ENCODE peak calls at places on chromosome 12, in five cellular contexts. O, K, D, M and T are unnamed samples.
A peak's percentile ranks its signal among the peaks of the same experiment; 100 is the strongest.

GRCh38 chr12:111406474-111407370 is 999 bp downstream of the SH2B3 start:
- DNase-seq in O (no peak), M (peak; percentile 25), K (no peak), D (peak; percentile 66), T (peak; percentile 55)

GRCh38 chr12:89927226-89927698 is 218.6 kb upstream of the ATP2B1 start:
- DNase-seq in K (no peak), O (no peak), D (no peak), M (no peak), T (no peak)

GRCh38 chr12:104743181-104743580 is 214.9 kb downstream of the SLC41A2 start:
- DNase-seq in K (no peak), D (no peak), M (no peak), O (no peak), T (no peak)

GRCh38 chr12:857611-858010 is 91.9 kb downstream of the RAD52 start:
- DNase-seq in D (no peak), M (peak; percentile 58), O (no peak), K (peak; percentile 58), T (peak; percentile 85)

GRCh38 chr12:85781751-85782150 is 54.5 kb downstream of the RASSF9 start:
- DNase-seq in D (no peak), O (no peak), K (no peak), M (no peak), T (no peak)

GRCh38 chr12:93243689-93244513 is 133.8 kb upstream of the NUDT4 start:
- DNase-seq in K (peak; percentile 25), D (peak; percentile 65), O (no peak), M (peak; percentile 56), T (peak; percentile 48)

GRCh38 chr12:114400925-114401324 is 5.0 kb downstream of the TBX5 start:
- DNase-seq in O (no peak), D (no peak), K (no peak), M (no peak), T (no peak)

GRCh38 chr12:132506730-132507538 is 17.0 kb downstream of the FBRSL1 start:
- DNase-seq in D (peak; percentile 92), K (peak; percentile 63), M (peak; percentile 93), O (peak; percentile 76), T (peak; percentile 72)

GRCh38 chr12:124019115-124019514 is 46.1 kb downstream of the ZNF664 start:
- DNase-seq in K (no peak), O (no peak), D (no peak), M (no peak), T (no peak)

GRCh38 chr12:3341594-3341993 is 149.4 kb upstream of the PRMT8 start:
- DNase-seq in K (no peak), M (no peak), D (no peak), O (no peak), T (no peak)

GRCh38 chr12:104121001-104121400 is 17.0 kb downstream of the NFYB start:
- DNase-seq in K (no peak), O (no peak), M (no peak), D (no peak), T (no peak)

GRCh38 chr12:52126605-52127578 is 47.4 kb downstream of the SMIM41 start:
- DNase-seq in M (no peak), K (peak; percentile 49), O (peak; percentile 55), D (no peak), T (no peak)

GRCh38 chr12:124422570-124423523 is 128.0 kb downstream of the RFLNA start:
- DNase-seq in D (peak; percentile 85), K (peak; percentile 95), M (peak; percentile 94), O (peak; percentile 92), T (peak; percentile 41)

GRCh38 chr12:46401703-46402102 is 29.1 kb upstream of the SLC38A2 start:
- DNase-seq in K (peak; percentile 71), D (peak; percentile 32), M (no peak), O (no peak), T (no peak)

GRCh38 chr12:42873401-42873800 is 283.9 kb upstream of the PRICKLE1 start:
- DNase-seq in D (no peak), O (no peak), M (no peak), K (no peak), T (no peak)

GRCh38 chr12:26935636-26936378 is 2.0 kb downstream of the INTS13 start:
- DNase-seq in M (no peak), K (no peak), D (no peak), O (no peak), T (peak; percentile 23)

GRCh38 chr12:50620050-50620974 is 115.5 kb downstream of the DIP2B start:
- DNase-seq in O (no peak), M (peak; percentile 36), K (no peak), D (peak; percentile 15), T (no peak)

GRCh38 chr12:87931764-87932163 is 97.4 kb downstream of the C12orf50 start:
- DNase-seq in K (no peak), O (no peak), D (no peak), M (no peak), T (no peak)

GRCh38 chr12:56087220-56087619 is 7.3 kb downstream of the ERBB3 start:
- DNase-seq in K (no peak), M (peak; percentile 60), O (peak; percentile 97), D (peak; percentile 97), T (no peak)

GRCh38 chr12:131089526-131090253 is 136.0 kb downstream of the ADGRD1 start:
- DNase-seq in M (peak; percentile 4), D (no peak), K (peak; percentile 6), O (no peak), T (no peak)

GRCh38 chr12:95836630-95837239 is 22.0 kb upstream of the SNRPF start:
- DNase-seq in K (no peak), D (peak; percentile 52), O (no peak), M (no peak), T (no peak)

GRCh38 chr12:31797230-31797872 is 68.5 kb upstream of the AMN1 start:
- DNase-seq in K (no peak), M (no peak), O (no peak), D (no peak), T (no peak)

GRCh38 chr12:132266370-132266769 is 63.0 kb downstream of the GALNT9 start:
- DNase-seq in K (no peak), D (no peak), M (no peak), O (no peak), T (no peak)

DNA sequence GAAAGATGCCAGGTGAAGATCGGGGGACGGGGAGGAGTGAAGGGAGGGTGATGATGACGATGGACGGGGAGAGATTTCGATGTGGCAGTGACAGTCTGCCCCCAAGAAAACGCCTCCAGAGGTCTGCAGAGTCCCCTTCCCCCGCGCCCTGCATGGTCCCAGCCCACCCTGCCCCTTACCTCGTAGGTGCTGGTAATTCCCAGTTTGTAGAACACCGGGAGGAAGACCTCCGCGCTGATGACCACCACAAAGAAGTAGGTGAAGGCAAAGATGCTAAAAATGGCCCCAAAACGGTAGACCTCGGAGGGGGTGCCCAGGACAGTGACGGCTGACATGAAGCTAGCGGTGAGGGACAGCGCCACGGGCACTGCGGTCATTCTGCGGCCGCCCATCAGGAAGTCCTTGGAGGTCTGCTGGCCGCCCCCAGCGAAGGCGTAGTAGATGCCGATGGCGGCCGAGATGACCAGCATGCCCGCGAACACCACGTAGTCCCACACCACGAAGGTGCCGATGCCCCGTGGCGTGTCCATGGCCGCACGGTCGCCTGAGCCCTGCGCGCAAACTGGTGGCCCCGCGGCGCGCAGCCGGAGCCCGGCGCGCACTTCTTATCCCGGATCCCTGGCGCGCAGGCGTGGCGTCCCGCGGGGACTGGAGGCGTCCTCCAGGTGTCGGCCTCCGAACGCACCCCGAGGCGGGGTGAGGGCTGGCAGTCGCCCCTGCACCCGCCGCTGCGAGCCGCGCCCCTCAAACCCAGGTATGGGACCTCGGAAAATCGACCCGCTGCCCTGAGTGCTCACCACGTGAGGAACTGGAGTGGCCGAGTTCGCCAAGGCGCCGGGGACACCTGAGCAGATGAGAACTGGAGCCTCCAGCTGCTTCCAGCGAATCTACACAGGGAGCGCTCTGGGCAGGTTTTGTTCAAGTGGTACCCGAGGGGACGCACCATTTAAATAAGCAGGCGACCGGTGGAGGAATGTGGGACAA is at the start of gene SLC5A8:
- DNase-seq in K (no peak), M (peak; percentile 31), D (no peak), O (no peak), T (no peak)
- TF ChIP-seq POLR2A in K (no peak), M (no peak), D (peak; percentile 8), O (no peak), T (no peak)

GRCh38 chr12:6430124-6430989 is 14.4 kb upstream of the CD27 start:
- DNase-seq in D (peak; percentile 81), M (peak; percentile 95), O (peak; percentile 87), K (peak; percentile 97), T (peak; percentile 98)
- TF ChIP-seq POLR2A in D (no peak), M (peak; percentile 44), O (no peak), K (no peak), T (peak; percentile 83)

GRCh38 chr12:71371132-71371531 is 68.5 kb upstream of the LGR5 start:
- DNase-seq in M (no peak), K (no peak), O (no peak), D (no peak), T (peak; percentile 42)
- TF ChIP-seq POLR2A in M (no peak), K (no peak), O (no peak), D (no peak), T (no peak)

GRCh38 chr12:57522019-57522886 is at the start of gene MBD6:
- DNase-seq in M (peak; percentile 96), O (peak; percentile 94), D (peak; percentile 95), K (peak; percentile 97), T (peak; percentile 97)
- TF ChIP-seq POLR2A in M (peak; percentile 51), O (no peak), D (peak; percentile 54), K (peak; percentile 74), T (peak; percentile 83)

GRCh38 chr12:92035477-92035876 is 110.2 kb downstream of the BTG1 start:
- DNase-seq in K (no peak), D (no peak), M (no peak), O (no peak), T (no peak)

GRCh38 chr12:92034083-92034482 is 111.6 kb downstream of the BTG1 start:
- DNase-seq in M (no peak), K (no peak), O (no peak), D (peak; percentile 37), T (no peak)

GRCh38 chr12:92032965-92033364 is 112.7 kb downstream of the BTG1 start:
- DNase-seq in M (no peak), K (no peak), O (no peak), D (no peak), T (peak; percentile 7)

GRCh38 chr12:92036061-92036620 is 109.5 kb downstream of the BTG1 start:
- DNase-seq in K (no peak), O (no peak), D (no peak), M (no peak), T (no peak)

GRCh38 chr12:92034858-92035401 is 110.7 kb downstream of the BTG1 start:
- DNase-seq in K (peak; percentile 71), O (peak; percentile 59), M (peak; percentile 60), D (peak; percentile 80), T (no peak)
- TF ChIP-seq POLR2A in K (no peak), O (no peak), M (no peak), D (no peak), T (no peak)